ENCODE peak calls at places on chromosomes 16 and 17, in nine cellular contexts. One of them, this sample, is unnamed.
A peak's percentile ranks its signal among the peaks of the same experiment; 100 is the strongest.

GRCh38 chr16:68228652-68229051 is 7.3 kb downstream of the ESRP2 start:
- DNase-seq in right lobe of liver: peak; percentile 12
- DNase-seq in prostate gland: no peak
- DNase-seq in heart right ventricle: no peak
- DNase-seq in stomach: peak; percentile 11
- DNase-seq in heart left ventricle: no peak
- DNase-seq in transverse colon: no peak
- DNase-seq in breast epithelium: no peak
- DNase-seq in neuronal stem cell: no peak
- DNase-seq in this sample: no peak

GRCh38 chr17:18949566-18949965 is 2.4 kb upstream of the SLC5A10 start:
- DNase-seq in heart right ventricle: no peak
- DNase-seq in breast epithelium: no peak
- DNase-seq in transverse colon: no peak
- DNase-seq in prostate gland: no peak
- DNase-seq in stomach: no peak
- DNase-seq in heart left ventricle: no peak
- DNase-seq in right lobe of liver: no peak
- DNase-seq in neuronal stem cell: no peak
- DNase-seq in this sample: no peak

GRCh38 chr16:25110392-25110947 is 1.1 kb upstream of the LCMT1 start:
- DNase-seq in right lobe of liver: no peak
- DNase-seq in prostate gland: no peak
- DNase-seq in heart right ventricle: no peak
- DNase-seq in stomach: no peak
- DNase-seq in heart left ventricle: no peak
- DNase-seq in transverse colon: peak; percentile 24
- DNase-seq in neuronal stem cell: no peak
- DNase-seq in breast epithelium: no peak
- DNase-seq in this sample: no peak

GRCh38 chr17:62869885-62870580 is 61.9 kb upstream of the MARCHF10 start:
- DNase-seq in heart left ventricle: no peak
- DNase-seq in right lobe of liver: no peak
- DNase-seq in prostate gland: no peak
- DNase-seq in neuronal stem cell: peak; percentile 56
- DNase-seq in stomach: no peak
- DNase-seq in heart right ventricle: no peak
- DNase-seq in transverse colon: no peak
- DNase-seq in breast epithelium: no peak
- DNase-seq in this sample: no peak

GRCh38 chr16:48153689-48154265 is 2.0 kb downstream of the ABCC12 start:
- DNase-seq in heart right ventricle: no peak
- DNase-seq in neuronal stem cell: no peak
- DNase-seq in right lobe of liver: no peak
- DNase-seq in breast epithelium: no peak
- DNase-seq in heart left ventricle: no peak
- DNase-seq in prostate gland: no peak
- DNase-seq in stomach: no peak
- DNase-seq in transverse colon: no peak
- DNase-seq in this sample: no peak

GRCh38 chr17:15341385-15341849 is at the start of gene TEKT3:
- DNase-seq in breast epithelium: peak; percentile 83
- DNase-seq in heart left ventricle: peak; percentile 85
- DNase-seq in transverse colon: peak; percentile 89
- DNase-seq in heart right ventricle: peak; percentile 88
- DNase-seq in stomach: peak; percentile 87
- DNase-seq in neuronal stem cell: peak; percentile 82
- DNase-seq in prostate gland: peak; percentile 37
- DNase-seq in right lobe of liver: peak; percentile 75
- DNase-seq in this sample: peak; percentile 85

GRCh38 chr17:63033142-63033541 is 67.1 kb downstream of the TANC2 start:
- DNase-seq in breast epithelium: no peak
- DNase-seq in heart left ventricle: no peak
- DNase-seq in right lobe of liver: no peak
- DNase-seq in prostate gland: no peak
- DNase-seq in heart right ventricle: no peak
- DNase-seq in transverse colon: no peak
- DNase-seq in neuronal stem cell: no peak
- DNase-seq in stomach: no peak
- DNase-seq in this sample: no peak

GRCh38 chr16:55944377-55944802 is 69.2 kb upstream of the CES5A start:
- DNase-seq in heart left ventricle: peak; percentile 77
- DNase-seq in heart right ventricle: peak; percentile 59
- DNase-seq in neuronal stem cell: peak; percentile 81
- DNase-seq in right lobe of liver: peak; percentile 60
- DNase-seq in transverse colon: peak; percentile 61
- DNase-seq in prostate gland: peak; percentile 25
- DNase-seq in stomach: peak; percentile 54
- DNase-seq in breast epithelium: peak; percentile 32
- DNase-seq in this sample: peak; percentile 58

GRCh38 chr17:81741049-81741593 is 29.0 kb downstream of the SLC25A10 start:
- DNase-seq in neuronal stem cell: no peak
- DNase-seq in right lobe of liver: no peak
- DNase-seq in heart right ventricle: no peak
- DNase-seq in breast epithelium: no peak
- DNase-seq in prostate gland: no peak
- DNase-seq in stomach: no peak
- DNase-seq in transverse colon: no peak
- DNase-seq in heart left ventricle: no peak
- DNase-seq in this sample: no peak

GRCh38 chr16:85313541-85314208 is 201.4 kb upstream of the CIBAR2 start:
- DNase-seq in neuronal stem cell: no peak
- DNase-seq in right lobe of liver: no peak
- DNase-seq in stomach: no peak
- DNase-seq in prostate gland: peak; percentile 39
- DNase-seq in transverse colon: no peak
- DNase-seq in heart right ventricle: no peak
- DNase-seq in breast epithelium: no peak
- DNase-seq in heart left ventricle: no peak
- DNase-seq in this sample: no peak

GRCh38 chr17:75996665-75997590 is 3.7 kb upstream of the CDK3 start:
- DNase-seq in prostate gland: no peak
- DNase-seq in stomach: peak; percentile 63
- DNase-seq in heart right ventricle: no peak
- DNase-seq in heart left ventricle: peak; percentile 45
- DNase-seq in right lobe of liver: peak; percentile 88
- DNase-seq in transverse colon: peak; percentile 89
- DNase-seq in breast epithelium: peak; percentile 78
- DNase-seq in neuronal stem cell: no peak
- DNase-seq in this sample: no peak

GRCh38 chr16:54931041-54931756 is 534 bp downstream of the IRX5 start:
- DNase-seq in breast epithelium: no peak
- DNase-seq in prostate gland: no peak
- DNase-seq in neuronal stem cell: peak; percentile 21
- DNase-seq in transverse colon: no peak
- DNase-seq in stomach: no peak
- DNase-seq in heart left ventricle: no peak
- DNase-seq in right lobe of liver: peak; percentile 58
- DNase-seq in heart right ventricle: peak; percentile 40
- DNase-seq in this sample: no peak

GRCh38 chr17:2282297-2282873 is 21.2 kb downstream of the SMG6 start:
- DNase-seq in transverse colon: no peak
- DNase-seq in prostate gland: no peak
- DNase-seq in breast epithelium: no peak
- DNase-seq in stomach: no peak
- DNase-seq in heart left ventricle: no peak
- DNase-seq in neuronal stem cell: peak; percentile 51
- DNase-seq in heart right ventricle: no peak
- DNase-seq in right lobe of liver: no peak
- DNase-seq in this sample: no peak

GRCh38 chr17:40812639-40813038 is 9.8 kb downstream of the KRT10 start:
- DNase-seq in transverse colon: no peak
- DNase-seq in heart left ventricle: no peak
- DNase-seq in breast epithelium: no peak
- DNase-seq in right lobe of liver: no peak
- DNase-seq in neuronal stem cell: no peak
- DNase-seq in stomach: no peak
- DNase-seq in prostate gland: no peak
- DNase-seq in heart right ventricle: no peak
- DNase-seq in this sample: no peak

GRCh38 chr17:83203073-83203471 is 123.7 kb downstream of the METRNL start:
- DNase-seq in heart right ventricle: peak; percentile 50
- DNase-seq in prostate gland: peak; percentile 4
- DNase-seq in breast epithelium: peak; percentile 52
- DNase-seq in stomach: peak; percentile 37
- DNase-seq in right lobe of liver: peak; percentile 64
- DNase-seq in transverse colon: peak; percentile 38
- DNase-seq in heart left ventricle: peak; percentile 52
- DNase-seq in neuronal stem cell: no peak
- DNase-seq in this sample: peak; percentile 25

GRCh38 chr16:87464691-87465300 is 28.0 kb downstream of the ZCCHC14 start:
- DNase-seq in prostate gland: no peak
- DNase-seq in neuronal stem cell: no peak
- DNase-seq in breast epithelium: peak; percentile 47
- DNase-seq in transverse colon: peak; percentile 66
- DNase-seq in right lobe of liver: peak; percentile 84
- DNase-seq in heart left ventricle: peak; percentile 68
- DNase-seq in stomach: peak; percentile 67
- DNase-seq in heart right ventricle: peak; percentile 60
- DNase-seq in this sample: peak; percentile 63
- H3K27ac ChIP-seq in prostate gland: peak overlapping the region; percentile 62
- H3K27ac ChIP-seq in neuronal stem cell: peak overlapping the region; percentile 9
- H3K27ac ChIP-seq in breast epithelium: peak overlapping the region; percentile 95
- H3K27ac ChIP-seq in transverse colon: peak overlapping the region; percentile 84
- H3K27ac ChIP-seq in right lobe of liver: peak overlapping the region; percentile 98
- H3K27ac ChIP-seq in heart left ventricle: peak overlapping the region; percentile 92
- H3K27ac ChIP-seq in stomach: peak overlapping the region; percentile 87
- H3K27ac ChIP-seq in heart right ventricle: peak overlapping the region; percentile 91
- H3K27ac ChIP-seq in this sample: peak overlapping the region; percentile 93

GRCh38 chr16:1731073-1731472 is 25.1 kb downstream of the MAPK8IP3 start:
- DNase-seq in breast epithelium: no peak
- DNase-seq in stomach: no peak
- DNase-seq in heart right ventricle: no peak
- DNase-seq in transverse colon: no peak
- DNase-seq in right lobe of liver: no peak
- DNase-seq in neuronal stem cell: no peak
- DNase-seq in heart left ventricle: no peak
- DNase-seq in prostate gland: no peak
- DNase-seq in this sample: no peak

GRCh38 chr16:1727651-1728624 is 21.9 kb downstream of the MAPK8IP3 start:
- DNase-seq in neuronal stem cell: no peak
- DNase-seq in stomach: no peak
- DNase-seq in heart left ventricle: no peak
- DNase-seq in heart right ventricle: no peak
- DNase-seq in prostate gland: no peak
- DNase-seq in right lobe of liver: no peak
- DNase-seq in breast epithelium: no peak
- DNase-seq in transverse colon: no peak
- DNase-seq in this sample: no peak

GRCh38 chr16:1729026-1729425 is 23.0 kb downstream of the MAPK8IP3 start:
- DNase-seq in right lobe of liver: no peak
- DNase-seq in stomach: no peak
- DNase-seq in breast epithelium: no peak
- DNase-seq in transverse colon: no peak
- DNase-seq in heart left ventricle: no peak
- DNase-seq in neuronal stem cell: no peak
- DNase-seq in heart right ventricle: no peak
- DNase-seq in prostate gland: no peak
- DNase-seq in this sample: no peak

GRCh38 chr16:1731603-1732002 is 25.6 kb downstream of the MAPK8IP3 start:
- DNase-seq in breast epithelium: no peak
- DNase-seq in prostate gland: no peak
- DNase-seq in right lobe of liver: no peak
- DNase-seq in neuronal stem cell: no peak
- DNase-seq in heart left ventricle: no peak
- DNase-seq in transverse colon: no peak
- DNase-seq in stomach: no peak
- DNase-seq in heart right ventricle: no peak
- DNase-seq in this sample: no peak

GRCh38 chr16:1729445-1729844 is 23.4 kb downstream of the MAPK8IP3 start:
- DNase-seq in breast epithelium: no peak
- DNase-seq in heart left ventricle: no peak
- DNase-seq in transverse colon: no peak
- DNase-seq in neuronal stem cell: no peak
- DNase-seq in right lobe of liver: no peak
- DNase-seq in stomach: no peak
- DNase-seq in prostate gland: no peak
- DNase-seq in heart right ventricle: no peak
- DNase-seq in this sample: no peak
- H3K4me1 ChIP-seq in breast epithelium: no peaks in the 10 kb centered on the region
- H3K4me1 ChIP-seq in heart left ventricle: peaks cover 11% of the 10 kb centered on the region
- H3K4me1 ChIP-seq in transverse colon: no peaks in the 10 kb centered on the region
- H3K4me1 ChIP-seq in neuronal stem cell: no peaks in the 10 kb centered on the region
- H3K4me1 ChIP-seq in right lobe of liver: no peaks in the 10 kb centered on the region
- H3K4me1 ChIP-seq in stomach: no peaks in the 10 kb centered on the region
- H3K4me1 ChIP-seq in prostate gland: no peaks in the 10 kb centered on the region
- H3K4me1 ChIP-seq in heart right ventricle: no peaks in the 10 kb centered on the region
- H3K4me1 ChIP-seq in this sample: no peaks in the 10 kb centered on the region

GRCh38 chr17:60583008-60583407 is 17.0 kb upstream of the PPM1D start:
- DNase-seq in heart left ventricle: no peak
- DNase-seq in right lobe of liver: no peak
- DNase-seq in prostate gland: no peak
- DNase-seq in stomach: no peak
- DNase-seq in breast epithelium: no peak
- DNase-seq in transverse colon: no peak
- DNase-seq in heart right ventricle: no peak
- DNase-seq in neuronal stem cell: no peak
- DNase-seq in this sample: no peak
- H3K27ac ChIP-seq in heart left ventricle: no peak overlapping the region
- H3K27ac ChIP-seq in right lobe of liver: no peak overlapping the region
- H3K27ac ChIP-seq in prostate gland: no peak overlapping the region
- H3K27ac ChIP-seq in stomach: no peak overlapping the region
- H3K27ac ChIP-seq in breast epithelium: no peak overlapping the region
- H3K27ac ChIP-seq in transverse colon: no peak overlapping the region
- H3K27ac ChIP-seq in heart right ventricle: no peak overlapping the region
- H3K27ac ChIP-seq in neuronal stem cell: no peak overlapping the region
- H3K27ac ChIP-seq in this sample: no peak overlapping the region

GRCh38 chr17:45305532-45306087 is 11.2 kb downstream of the MAP3K14 start:
- DNase-seq in right lobe of liver: no peak
- DNase-seq in stomach: no peak
- DNase-seq in breast epithelium: no peak
- DNase-seq in prostate gland: no peak
- DNase-seq in transverse colon: no peak
- DNase-seq in heart left ventricle: no peak
- DNase-seq in heart right ventricle: no peak
- DNase-seq in neuronal stem cell: no peak
- DNase-seq in this sample: no peak
- H3K4me1 ChIP-seq in right lobe of liver: no peaks in the 10 kb centered on the region
- H3K4me1 ChIP-seq in stomach: peaks cover 73% of the 10 kb centered on the region
- H3K4me1 ChIP-seq in breast epithelium: peaks cover 30% of the 10 kb centered on the region
- H3K4me1 ChIP-seq in prostate gland: peaks cover 12% of the 10 kb centered on the region
- H3K4me1 ChIP-seq in transverse colon: peaks cover 64% of the 10 kb centered on the region
- H3K4me1 ChIP-seq in heart left ventricle: peaks cover 98% of the 10 kb centered on the region
- H3K4me1 ChIP-seq in heart right ventricle: peaks cover 57% of the 10 kb centered on the region
- H3K4me1 ChIP-seq in neuronal stem cell: no peaks in the 10 kb centered on the region
- H3K4me1 ChIP-seq in this sample: peaks cover 68% of the 10 kb centered on the region

DNA sequence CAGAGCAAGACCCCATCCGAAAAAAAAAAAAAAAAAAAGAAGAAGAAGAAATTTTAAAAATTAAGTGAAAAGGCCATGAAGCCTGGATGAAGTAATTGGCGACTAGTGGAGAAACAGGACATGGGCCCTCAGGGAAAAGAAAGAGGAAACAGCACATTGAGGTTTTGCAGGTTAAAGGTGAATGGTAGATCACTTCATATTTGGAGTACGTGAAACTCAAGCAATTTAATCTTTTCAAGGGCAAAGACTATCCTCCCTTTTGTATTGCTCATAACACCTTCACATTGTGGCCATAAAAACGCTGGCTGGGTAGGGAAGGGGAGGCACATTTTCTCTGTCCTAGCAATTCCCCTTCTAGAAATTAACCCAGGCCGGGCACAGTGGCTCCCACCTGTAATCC is 53.1 kb downstream of the LITAF start:
- DNase-seq in stomach: no peak
- DNase-seq in heart left ventricle: no peak
- DNase-seq in transverse colon: no peak
- DNase-seq in heart right ventricle: no peak
- DNase-seq in right lobe of liver: no peak
- DNase-seq in prostate gland: no peak
- DNase-seq in neuronal stem cell: no peak
- DNase-seq in breast epithelium: no peak
- DNase-seq in this sample: no peak
- H3K27ac ChIP-seq in stomach: no peak overlapping the region
- H3K27ac ChIP-seq in heart left ventricle: no peak overlapping the region
- H3K27ac ChIP-seq in transverse colon: peak overlapping the region; percentile 53
- H3K27ac ChIP-seq in heart right ventricle: no peak overlapping the region
- H3K27ac ChIP-seq in right lobe of liver: peak overlapping the region; percentile 96
- H3K27ac ChIP-seq in prostate gland: no peak overlapping the region
- H3K27ac ChIP-seq in neuronal stem cell: no peak overlapping the region
- H3K27ac ChIP-seq in breast epithelium: no peak overlapping the region
- H3K27ac ChIP-seq in this sample: no peak overlapping the region